ENCODE peak calls at places on chromosomes 1 and 21, in five cellular contexts. One of them, this sample, is unnamed.

GRCh38 chr1:35461966-35462651 is 95.1 kb downstream of the KIAA0319L start:
- DNase-seq in ascending aorta: no peak
- DNase-seq in AG09319: no peak
- DNase-seq in lower leg skin: no peak
- DNase-seq in dorsolateral prefrontal cortex: no peak
- DNase-seq in this sample: no peak

GRCh38 chr21:37375866-37376574 is 9.4 kb downstream of the DYRK1A start:
- DNase-seq in ascending aorta: no peak
- DNase-seq in AG09319: no peak
- DNase-seq in lower leg skin: no peak
- DNase-seq in dorsolateral prefrontal cortex: no peak
- DNase-seq in this sample: no peak

GRCh38 chr1:171597203-171597602 is 24.8 kb upstream of the MYOCOS start:
- DNase-seq in ascending aorta: no peak
- DNase-seq in AG09319: no peak
- DNase-seq in lower leg skin: no peak
- DNase-seq in dorsolateral prefrontal cortex: no peak
- DNase-seq in this sample: no peak

GRCh38 chr1:235504122-235504493 is at the start of gene B3GALNT2:
- DNase-seq in ascending aorta: no peak
- DNase-seq in AG09319: no peak
- DNase-seq in lower leg skin: no peak
- DNase-seq in dorsolateral prefrontal cortex: no peak
- DNase-seq in this sample: no peak

GRCh38 chr1:10146391-10146790 is 64.0 kb upstream of the KIF1B start:
- DNase-seq in ascending aorta: no peak
- DNase-seq in AG09319: no peak
- DNase-seq in lower leg skin: no peak
- DNase-seq in dorsolateral prefrontal cortex: no peak
- DNase-seq in this sample: no peak

GRCh38 chr1:41773842-41774241 is 144.9 kb downstream of the HIVEP3 start:
- DNase-seq in ascending aorta: no peak
- DNase-seq in AG09319: no peak
- DNase-seq in lower leg skin: peak; percentile 75
- DNase-seq in dorsolateral prefrontal cortex: no peak
- DNase-seq in this sample: no peak

GRCh38 chr1:82646336-82646735 is 845.6 kb downstream of the ADGRL2 start:
- DNase-seq in ascending aorta: no peak
- DNase-seq in AG09319: no peak
- DNase-seq in lower leg skin: no peak
- DNase-seq in dorsolateral prefrontal cortex: no peak
- DNase-seq in this sample: no peak

GRCh38 chr21:33212159-33212851 is 17.4 kb upstream of the IFNAR2 start:
- DNase-seq in ascending aorta: no peak
- DNase-seq in AG09319: no peak
- DNase-seq in lower leg skin: no peak
- DNase-seq in dorsolateral prefrontal cortex: peak; percentile 25
- DNase-seq in this sample: no peak

GRCh38 chr1:8256321-8256720 is 61.6 kb upstream of the SLC45A1 start:
- DNase-seq in ascending aorta: no peak
- DNase-seq in AG09319: no peak
- DNase-seq in lower leg skin: no peak
- DNase-seq in dorsolateral prefrontal cortex: no peak
- DNase-seq in this sample: no peak

GRCh38 chr1:115140442-115141144 is 51.3 kb upstream of the TSPAN2 start:
- DNase-seq in ascending aorta: no peak
- DNase-seq in AG09319: no peak
- DNase-seq in lower leg skin: no peak
- DNase-seq in dorsolateral prefrontal cortex: no peak
- DNase-seq in this sample: no peak

GRCh38 chr1:166905930-166906329 is 29.9 kb upstream of the TADA1 start:
- DNase-seq in ascending aorta: no peak
- DNase-seq in AG09319: no peak
- DNase-seq in lower leg skin: no peak
- DNase-seq in dorsolateral prefrontal cortex: no peak
- DNase-seq in this sample: no peak

GRCh38 chr1:201360486-201360885 is 17.0 kb downstream of the TNNT2 start:
- DNase-seq in ascending aorta: no peak
- DNase-seq in AG09319: no peak
- DNase-seq in lower leg skin: no peak
- DNase-seq in dorsolateral prefrontal cortex: no peak
- DNase-seq in this sample: no peak

GRCh38 chr1:94807742-94808491 is 12.2 kb upstream of the SLC44A3 start:
- DNase-seq in ascending aorta: no peak
- DNase-seq in AG09319: no peak
- DNase-seq in lower leg skin: no peak
- DNase-seq in dorsolateral prefrontal cortex: no peak
- DNase-seq in this sample: no peak

GRCh38 chr1:98051065-98051675 is 130.3 kb upstream of the DPYD start:
- DNase-seq in ascending aorta: no peak
- DNase-seq in AG09319: peak; percentile 54
- DNase-seq in lower leg skin: peak; percentile 91
- DNase-seq in dorsolateral prefrontal cortex: peak; percentile 75
- DNase-seq in this sample: peak; percentile 82

GRCh38 chr1:150997949-150998348 is 8.8 kb downstream of the MINDY1 start:
- DNase-seq in ascending aorta: no peak
- DNase-seq in AG09319: no peak
- DNase-seq in lower leg skin: no peak
- DNase-seq in dorsolateral prefrontal cortex: no peak
- DNase-seq in this sample: no peak

GRCh38 chr1:26907071-26907922 is 6.5 kb downstream of the NR0B2 start:
- DNase-seq in ascending aorta: no peak
- DNase-seq in AG09319: no peak
- DNase-seq in lower leg skin: no peak
- DNase-seq in dorsolateral prefrontal cortex: no peak
- DNase-seq in this sample: no peak

GRCh38 chr1:203581841-203582240 is 44.8 kb upstream of the ATP2B4 start:
- DNase-seq in ascending aorta: no peak
- DNase-seq in AG09319: no peak
- DNase-seq in lower leg skin: no peak
- DNase-seq in dorsolateral prefrontal cortex: peak; percentile 19
- DNase-seq in this sample: no peak

GRCh38 chr21:44686000-44686781 is 4.2 kb upstream of the KRTAP12-1 start:
- DNase-seq in ascending aorta: no peak
- DNase-seq in AG09319: no peak
- DNase-seq in lower leg skin: peak; percentile 43
- DNase-seq in dorsolateral prefrontal cortex: no peak
- DNase-seq in this sample: no peak

GRCh38 chr1:219247441-219247840 is 73.8 kb downstream of the LYPLAL1 start:
- DNase-seq in ascending aorta: no peak
- DNase-seq in AG09319: no peak
- DNase-seq in lower leg skin: no peak
- DNase-seq in dorsolateral prefrontal cortex: no peak
- DNase-seq in this sample: no peak

GRCh38 chr21:16768096-16768495 is 744.7 kb upstream of the CXADR start:
- DNase-seq in ascending aorta: no peak
- DNase-seq in AG09319: no peak
- DNase-seq in lower leg skin: no peak
- DNase-seq in dorsolateral prefrontal cortex: no peak
- DNase-seq in this sample: no peak

GRCh38 chr1:107326823-107327445 is 186.1 kb downstream of the NTNG1 start:
- DNase-seq in ascending aorta: no peak
- DNase-seq in AG09319: no peak
- DNase-seq in lower leg skin: no peak
- DNase-seq in dorsolateral prefrontal cortex: no peak
- DNase-seq in this sample: no peak

GRCh38 chr1:90132306-90132705 is 137.4 kb downstream of the ZNF326 start:
- DNase-seq in ascending aorta: no peak
- DNase-seq in AG09319: no peak
- DNase-seq in lower leg skin: no peak
- DNase-seq in dorsolateral prefrontal cortex: no peak
- DNase-seq in this sample: no peak

GRCh38 chr1:195328681-195329080 is 1279.6 kb downstream of the KCNT2 start:
- DNase-seq in ascending aorta: no peak
- DNase-seq in AG09319: no peak
- DNase-seq in lower leg skin: no peak
- DNase-seq in dorsolateral prefrontal cortex: no peak
- DNase-seq in this sample: no peak

GRCh38 chr1:26614655-26615411 is 81.0 kb upstream of the ARID1A start:
- DNase-seq in ascending aorta: no peak
- DNase-seq in AG09319: no peak
- DNase-seq in lower leg skin: no peak
- DNase-seq in dorsolateral prefrontal cortex: no peak
- DNase-seq in this sample: no peak

GRCh38 chr21:44074315-44074958 is 32.8 kb upstream of the PWP2 start:
- DNase-seq in ascending aorta: no peak
- DNase-seq in AG09319: no peak
- DNase-seq in lower leg skin: no peak
- DNase-seq in dorsolateral prefrontal cortex: no peak
- DNase-seq in this sample: no peak

GRCh38 chr1:221543529-221544120 is 198.3 kb downstream of the DUSP10 start:
- DNase-seq in ascending aorta: no peak
- DNase-seq in AG09319: peak; percentile 20
- DNase-seq in lower leg skin: no peak
- DNase-seq in dorsolateral prefrontal cortex: no peak
- DNase-seq in this sample: no peak

GRCh38 chr1:151612506-151613274 is 840 bp downstream of the SNX27 start:
- DNase-seq in ascending aorta: no peak
- DNase-seq in AG09319: no peak
- DNase-seq in lower leg skin: peak; percentile 91
- DNase-seq in dorsolateral prefrontal cortex: peak; percentile 49
- DNase-seq in this sample: peak; percentile 28

GRCh38 chr1:167518331-167518700 is at the start of gene CD247:
- DNase-seq in ascending aorta: no peak
- DNase-seq in AG09319: no peak
- DNase-seq in lower leg skin: no peak
- DNase-seq in dorsolateral prefrontal cortex: no peak
- DNase-seq in this sample: no peak

GRCh38 chr1:44594871-44595735 is 79.2 kb downstream of the TMEM53 start:
- DNase-seq in ascending aorta: peak; percentile 19
- DNase-seq in AG09319: no peak
- DNase-seq in lower leg skin: peak; percentile 93
- DNase-seq in dorsolateral prefrontal cortex: peak; percentile 77
- DNase-seq in this sample: peak; percentile 70

GRCh38 chr1:76713535-76713934 is 153.7 kb upstream of the ST6GALNAC5 start:
- DNase-seq in ascending aorta: no peak
- DNase-seq in AG09319: no peak
- DNase-seq in lower leg skin: no peak
- DNase-seq in dorsolateral prefrontal cortex: no peak
- DNase-seq in this sample: no peak

GRCh38 chr1:104019675-104020049 is 270.0 kb downstream of the AMY1C start:
- DNase-seq in ascending aorta: no peak
- DNase-seq in AG09319: no peak
- DNase-seq in lower leg skin: no peak
- DNase-seq in dorsolateral prefrontal cortex: no peak
- DNase-seq in this sample: no peak

GRCh38 chr1:162131405-162132321 is 62.2 kb downstream of the NOS1AP start:
- DNase-seq in ascending aorta: no peak
- DNase-seq in AG09319: no peak
- DNase-seq in lower leg skin: no peak
- DNase-seq in dorsolateral prefrontal cortex: no peak
- DNase-seq in this sample: no peak

GRCh38 chr1:15229569-15230170 is 17.4 kb upstream of the FHAD1 start:
- DNase-seq in ascending aorta: no peak
- DNase-seq in AG09319: no peak
- DNase-seq in lower leg skin: no peak
- DNase-seq in dorsolateral prefrontal cortex: no peak
- DNase-seq in this sample: no peak

GRCh38 chr1:17653728-17654351 is 101.3 kb upstream of the ACTL8 start:
- DNase-seq in ascending aorta: no peak
- DNase-seq in AG09319: no peak
- DNase-seq in lower leg skin: no peak
- DNase-seq in dorsolateral prefrontal cortex: peak; percentile 55
- DNase-seq in this sample: peak; percentile 70

DNA sequence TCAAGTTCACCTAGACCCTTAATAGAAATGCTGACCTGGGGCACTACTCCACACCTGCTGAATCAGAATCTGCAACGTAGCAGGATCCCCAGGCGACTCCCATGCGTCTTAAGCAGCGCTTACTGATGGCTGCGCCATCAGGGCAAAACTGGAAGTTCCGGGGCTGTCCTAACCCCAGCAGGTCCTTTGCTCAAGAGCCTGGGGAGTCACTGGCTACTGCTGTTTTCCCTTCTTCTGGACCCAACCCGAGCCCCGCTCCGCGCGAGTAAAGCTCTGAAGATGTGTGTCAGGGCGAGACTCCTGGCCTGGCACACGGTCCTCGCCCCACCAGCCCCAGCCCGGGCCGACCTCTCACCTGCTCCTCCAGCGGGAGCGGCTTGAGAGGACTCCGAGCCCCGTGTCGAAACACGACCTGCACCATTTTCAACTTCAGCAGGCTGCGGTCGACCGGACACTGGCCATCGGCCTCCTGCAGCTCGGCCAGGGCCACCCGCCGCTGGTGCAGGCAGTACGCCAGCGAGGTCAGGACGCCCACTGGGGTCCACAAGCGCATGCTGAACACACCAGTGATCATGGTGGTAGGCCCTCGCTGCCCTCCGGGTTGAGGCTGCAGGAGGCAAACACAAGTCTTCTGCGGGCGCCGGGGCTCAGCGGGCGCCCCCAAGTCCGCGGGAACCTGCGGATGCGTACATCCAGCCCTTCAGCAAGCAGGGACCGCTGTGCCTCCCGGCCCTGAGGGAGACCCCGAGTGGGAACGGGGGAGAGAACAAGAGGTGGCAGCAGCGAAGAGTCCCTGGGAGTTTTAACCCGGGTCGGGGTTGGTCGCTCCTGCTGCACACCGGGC is 627 bp downstream of the ACP6 start:
- DNase-seq in ascending aorta: no peak
- DNase-seq in AG09319: no peak
- DNase-seq in lower leg skin: peak; percentile 87
- DNase-seq in dorsolateral prefrontal cortex: peak; percentile 21
- DNase-seq in this sample: peak; percentile 23
- TF ChIP-seq CTCF in ascending aorta: no peak
- TF ChIP-seq CTCF in AG09319: no peak
- TF ChIP-seq CTCF in lower leg skin: no peak
- TF ChIP-seq CTCF in dorsolateral prefrontal cortex: no peak
- TF ChIP-seq CTCF in this sample: no peak

GRCh38 chr1:2552189-2552588 is 4.0 kb upstream of the TNFRSF14 start:
- DNase-seq in ascending aorta: no peak
- DNase-seq in AG09319: no peak
- DNase-seq in lower leg skin: no peak
- DNase-seq in dorsolateral prefrontal cortex: no peak
- DNase-seq in this sample: no peak
- TF ChIP-seq CTCF in ascending aorta: no peak
- TF ChIP-seq CTCF in AG09319: no peak
- TF ChIP-seq CTCF in lower leg skin: no peak
- TF ChIP-seq CTCF in dorsolateral prefrontal cortex: no peak
- TF ChIP-seq CTCF in this sample: no peak

DNA sequence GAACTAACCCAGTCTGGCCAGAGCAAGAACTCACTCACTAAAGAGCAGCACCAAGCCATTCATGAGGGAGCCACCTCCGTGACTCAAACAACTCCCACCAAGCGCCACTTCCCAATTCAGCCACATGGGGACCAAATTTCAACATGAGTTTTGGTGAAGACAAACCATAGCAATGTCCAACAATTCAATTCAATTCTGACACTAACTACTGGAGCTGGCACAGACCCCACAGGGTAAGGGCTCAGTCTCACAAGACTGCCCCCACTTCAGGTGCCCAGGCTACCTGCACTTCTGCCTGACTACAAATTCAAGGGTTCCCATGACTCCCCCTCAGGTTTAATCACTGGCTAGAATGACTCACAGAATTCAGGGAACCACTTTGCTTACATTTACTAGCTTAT is 48.8 kb upstream of the RAP1A start:
- DNase-seq in ascending aorta: no peak
- DNase-seq in AG09319: no peak
- DNase-seq in lower leg skin: no peak
- DNase-seq in dorsolateral prefrontal cortex: no peak
- DNase-seq in this sample: no peak
- TF ChIP-seq CTCF in ascending aorta: peak; percentile 16
- TF ChIP-seq CTCF in AG09319: peak; percentile 12
- TF ChIP-seq CTCF in lower leg skin: no peak
- TF ChIP-seq CTCF in dorsolateral prefrontal cortex: no peak
- TF ChIP-seq CTCF in this sample: peak; percentile 57

GRCh38 chr1:2875677-2876531 is 74.4 kb upstream of the TTC34 start:
- DNase-seq in ascending aorta: no peak
- DNase-seq in AG09319: no peak
- DNase-seq in lower leg skin: no peak
- DNase-seq in dorsolateral prefrontal cortex: peak; percentile 30
- DNase-seq in this sample: no peak
- TF ChIP-seq CTCF in ascending aorta: peak; percentile 73
- TF ChIP-seq CTCF in AG09319: no peak
- TF ChIP-seq CTCF in lower leg skin: no peak
- TF ChIP-seq CTCF in dorsolateral prefrontal cortex: peak; percentile 88
- TF ChIP-seq CTCF in this sample: no peak